ENCODE peak calls at places on chromosomes 3 and 15, in four cellular contexts. One of them, this sample, is unnamed.

GRCh38 chr3:127546970-127547733 is 43.4 kb downstream of the TPRA1 start:
- DNase-seq in mesendoderm: peak; percentile 56
- DNase-seq in IMR-90: no peak
- DNase-seq in neuronal stem cell: no peak
- DNase-seq in this sample: no peak

GRCh38 chr3:23829242-23829934 is 23.6 kb downstream of the UBE2E1 start:
- DNase-seq in mesendoderm: no peak
- DNase-seq in neuronal stem cell: no peak
- DNase-seq in IMR-90: no peak
- DNase-seq in this sample: no peak

GRCh38 chr15:72086920-72087648 is 30.9 kb downstream of the MYO9A start:
- DNase-seq in neuronal stem cell: no peak
- DNase-seq in IMR-90: no peak
- DNase-seq in mesendoderm: no peak
- DNase-seq in this sample: no peak

GRCh38 chr3:33722186-33722585 is 4.1 kb upstream of the CLASP2 start:
- DNase-seq in mesendoderm: no peak
- DNase-seq in IMR-90: peak; percentile 20
- DNase-seq in neuronal stem cell: no peak
- DNase-seq in this sample: no peak

GRCh38 chr3:191425322-191425734 is 35.6 kb upstream of the PYDC2 start:
- DNase-seq in mesendoderm: no peak
- DNase-seq in IMR-90: no peak
- DNase-seq in neuronal stem cell: no peak
- DNase-seq in this sample: no peak

GRCh38 chr15:66882251-66883020 is 180.4 kb downstream of the SMAD6 start:
- DNase-seq in neuronal stem cell: no peak
- DNase-seq in IMR-90: peak; percentile 72
- DNase-seq in mesendoderm: no peak
- DNase-seq in this sample: no peak

GRCh38 chr15:83991163-83991562 is 244.4 kb upstream of the GOLGA6L4 start:
- DNase-seq in mesendoderm: no peak
- DNase-seq in neuronal stem cell: no peak
- DNase-seq in IMR-90: no peak
- DNase-seq in this sample: no peak

GRCh38 chr3:184129012-184129411 is 6.1 kb upstream of the EIF2B5 start:
- DNase-seq in IMR-90: peak; percentile 58
- DNase-seq in mesendoderm: peak; percentile 74
- DNase-seq in neuronal stem cell: peak; percentile 31
- DNase-seq in this sample: peak; percentile 70

GRCh38 chr15:94924971-94925593 is 693.7 kb downstream of the MCTP2 start:
- DNase-seq in mesendoderm: no peak
- DNase-seq in neuronal stem cell: no peak
- DNase-seq in IMR-90: no peak
- DNase-seq in this sample: no peak

GRCh38 chr3:124413989-124414598 is 316.2 kb upstream of the UMPS start:
- DNase-seq in mesendoderm: no peak
- DNase-seq in IMR-90: no peak
- DNase-seq in neuronal stem cell: no peak
- DNase-seq in this sample: no peak

GRCh38 chr15:42163291-42163690 is 6.9 kb upstream of the PLA2G4F start:
- DNase-seq in neuronal stem cell: no peak
- DNase-seq in IMR-90: no peak
- DNase-seq in mesendoderm: no peak
- DNase-seq in this sample: no peak

GRCh38 chr3:158935846-158936245 is 134.0 kb downstream of the MFSD1 start:
- DNase-seq in IMR-90: no peak
- DNase-seq in mesendoderm: peak; percentile 20
- DNase-seq in neuronal stem cell: no peak
- DNase-seq in this sample: no peak

GRCh38 chr3:40885423-40885822 is 313.9 kb upstream of the CTNNB1 start:
- DNase-seq in mesendoderm: no peak
- DNase-seq in neuronal stem cell: no peak
- DNase-seq in IMR-90: no peak
- DNase-seq in this sample: no peak

GRCh38 chr3:138479355-138479964 is 45.0 kb downstream of the ESYT3 start:
- DNase-seq in IMR-90: peak; percentile 46
- DNase-seq in neuronal stem cell: peak; percentile 41
- DNase-seq in mesendoderm: peak; percentile 81
- DNase-seq in this sample: peak; percentile 69

GRCh38 chr3:59006791-59007517 is 42.9 kb downstream of the CFAP20DC start:
- DNase-seq in neuronal stem cell: no peak
- DNase-seq in IMR-90: peak; percentile 76
- DNase-seq in mesendoderm: no peak
- DNase-seq in this sample: no peak

GRCh38 chr3:105837143-105837740 is 31.6 kb downstream of the CBLB start:
- DNase-seq in IMR-90: no peak
- DNase-seq in mesendoderm: no peak
- DNase-seq in neuronal stem cell: no peak
- DNase-seq in this sample: no peak

GRCh38 chr15:65309882-65310418 is 5.5 kb downstream of the RNU5B-1 start:
- DNase-seq in IMR-90: peak; percentile 75
- DNase-seq in mesendoderm: no peak
- DNase-seq in neuronal stem cell: no peak
- DNase-seq in this sample: no peak

GRCh38 chr15:29936353-29937049 is 114.2 kb upstream of the TJP1 start:
- DNase-seq in mesendoderm: no peak
- DNase-seq in IMR-90: peak; percentile 62
- DNase-seq in neuronal stem cell: no peak
- DNase-seq in this sample: no peak
- H3K4me2 ChIP-seq in mesendoderm: no peak overlapping the region
- H3K4me2 ChIP-seq in IMR-90: no peak overlapping the region
- H3K4me2 ChIP-seq in neuronal stem cell: no peak overlapping the region
- H3K4me2 ChIP-seq in this sample: no peak overlapping the region

GRCh38 chr3:87002346-87002745 is 11.4 kb upstream of the VGLL3 start:
- DNase-seq in IMR-90: no peak
- DNase-seq in mesendoderm: no peak
- DNase-seq in neuronal stem cell: no peak
- DNase-seq in this sample: no peak
- H4K8ac ChIP-seq in IMR-90: no peak overlapping the region
- H4K8ac ChIP-seq in mesendoderm: no peak overlapping the region
- H4K8ac ChIP-seq in neuronal stem cell: no peak overlapping the region
- H4K8ac ChIP-seq in this sample: no peak overlapping the region

GRCh38 chr15:70761046-70761445 is 2.3 kb downstream of the UACA start:
- DNase-seq in mesendoderm: no peak
- DNase-seq in neuronal stem cell: no peak
- DNase-seq in IMR-90: no peak
- DNase-seq in this sample: no peak
- H3K4me2 ChIP-seq in mesendoderm: no peak overlapping the region
- H3K4me2 ChIP-seq in neuronal stem cell: no peak overlapping the region
- H3K4me2 ChIP-seq in IMR-90: peak overlapping the region; percentile 88
- H3K4me2 ChIP-seq in this sample: no peak overlapping the region

DNA sequence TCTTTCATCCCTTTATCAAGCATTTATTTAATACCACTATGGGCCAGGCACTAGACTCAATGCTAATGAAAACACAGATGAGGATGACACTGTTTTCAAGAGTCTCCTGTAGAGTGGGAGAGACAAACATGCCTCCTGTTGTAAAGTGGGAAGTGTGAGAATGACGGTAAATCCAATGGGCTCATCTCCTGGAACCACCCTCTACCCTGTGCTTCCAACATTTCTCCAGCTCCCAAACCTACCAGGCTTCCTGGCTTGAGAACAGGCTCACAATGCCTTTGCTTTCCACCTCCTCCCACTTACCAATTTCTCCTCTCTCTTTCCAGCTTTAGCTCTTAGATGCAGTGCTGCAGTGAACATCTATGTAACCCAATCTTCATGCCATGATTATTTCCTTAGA is 54.1 kb upstream of the TBC1D23 start:
- DNase-seq in mesendoderm: no peak
- DNase-seq in neuronal stem cell: no peak
- DNase-seq in IMR-90: no peak
- DNase-seq in this sample: no peak
- H4K8ac ChIP-seq in mesendoderm: no peak overlapping the region
- H4K8ac ChIP-seq in neuronal stem cell: no peak overlapping the region
- H4K8ac ChIP-seq in IMR-90: no peak overlapping the region
- H4K8ac ChIP-seq in this sample: no peak overlapping the region

DNA sequence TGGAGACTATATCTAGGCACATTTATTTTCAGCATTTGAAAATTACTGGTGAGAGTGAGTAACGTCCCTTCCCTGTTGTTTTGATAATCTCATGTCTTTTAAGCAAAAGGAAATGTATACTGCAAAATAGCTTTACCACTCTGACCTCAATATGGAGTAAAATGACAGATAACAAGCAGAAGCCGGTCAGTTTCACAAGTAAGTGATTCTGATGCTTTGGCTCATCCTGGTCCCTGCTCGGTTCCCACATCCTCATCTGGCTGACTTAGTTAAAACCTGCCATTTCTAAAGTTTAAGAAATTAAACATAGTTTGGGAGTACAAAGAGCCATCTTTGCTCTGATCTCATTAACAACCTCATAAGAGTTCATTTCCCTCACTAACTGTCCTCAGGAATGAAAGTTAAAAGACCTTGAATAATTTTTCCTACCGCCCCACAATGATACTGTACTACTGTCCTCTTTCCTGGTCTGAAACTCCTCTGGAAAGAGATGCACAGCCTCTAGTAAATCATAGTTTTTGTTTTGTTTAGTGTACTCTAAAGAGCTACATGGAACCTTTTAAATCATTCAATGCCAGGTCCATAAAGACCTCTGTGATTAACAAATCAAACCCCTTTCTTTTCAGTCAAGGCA is 72.3 kb upstream of the ICE2 start:
- DNase-seq in neuronal stem cell: no peak
- DNase-seq in mesendoderm: no peak
- DNase-seq in IMR-90: no peak
- DNase-seq in this sample: no peak
- H3K4me2 ChIP-seq in neuronal stem cell: no peak overlapping the region
- H3K4me2 ChIP-seq in mesendoderm: no peak overlapping the region
- H3K4me2 ChIP-seq in IMR-90: no peak overlapping the region
- H3K4me2 ChIP-seq in this sample: no peak overlapping the region

GRCh38 chr3:52069891-52070290 is 13.5 kb upstream of the DUSP7 start:
- DNase-seq in IMR-90: no peak
- DNase-seq in mesendoderm: no peak
- DNase-seq in neuronal stem cell: no peak
- DNase-seq in this sample: no peak
- H4K8ac ChIP-seq in IMR-90: no peak overlapping the region
- H4K8ac ChIP-seq in mesendoderm: no peak overlapping the region
- H4K8ac ChIP-seq in neuronal stem cell: no peak overlapping the region
- H4K8ac ChIP-seq in this sample: no peak overlapping the region

GRCh38 chr3:131216340-131216739 is 165.2 kb upstream of the NUDT16 start:
- DNase-seq in mesendoderm: no peak
- DNase-seq in IMR-90: no peak
- DNase-seq in neuronal stem cell: no peak
- DNase-seq in this sample: no peak
- H3K4me2 ChIP-seq in mesendoderm: no peak overlapping the region
- H3K4me2 ChIP-seq in IMR-90: no peak overlapping the region
- H3K4me2 ChIP-seq in neuronal stem cell: no peak overlapping the region
- H3K4me2 ChIP-seq in this sample: no peak overlapping the region